ENCODE peak calls at places on chromosomes 11 and 22, in five cellular contexts. One of them, this sample, is unnamed.
A peak's percentile ranks its signal among the peaks of the same experiment; 100 is the strongest.

GRCh38 chr11:63375434-63375833 is 5.8 kb downstream of the SLC22A9 start:
- DNase-seq in mesenchymal stem cell: no peak
- DNase-seq in H9: no peak
- DNase-seq in neuronal stem cell: no peak
- DNase-seq in H1: no peak
- DNase-seq in this sample: no peak

GRCh38 chr11:22798890-22799289 is 30.7 kb downstream of the SVIP start:
- DNase-seq in mesenchymal stem cell: no peak
- DNase-seq in H9: no peak
- DNase-seq in neuronal stem cell: no peak
- DNase-seq in H1: no peak
- DNase-seq in this sample: no peak

GRCh38 chr11:68051191-68052136 is 12.6 kb downstream of the TCIRG1 start:
- DNase-seq in mesenchymal stem cell: no peak
- DNase-seq in H9: peak; percentile 59
- DNase-seq in neuronal stem cell: no peak
- DNase-seq in H1: peak; percentile 69
- DNase-seq in this sample: no peak

GRCh38 chr11:32140121-32140520 is 49.2 kb downstream of the RCN1 start:
- DNase-seq in mesenchymal stem cell: no peak
- DNase-seq in H9: no peak
- DNase-seq in neuronal stem cell: no peak
- DNase-seq in H1: no peak
- DNase-seq in this sample: no peak

GRCh38 chr11:2975594-2975993 is 16.5 kb downstream of the NAP1L4 start:
- DNase-seq in mesenchymal stem cell: peak; percentile 58
- DNase-seq in H9: peak; percentile 49
- DNase-seq in neuronal stem cell: no peak
- DNase-seq in H1: no peak
- DNase-seq in this sample: peak; percentile 53

GRCh38 chr11:117437041-117437790 is 109.6 kb downstream of the CEP164 start:
- DNase-seq in mesenchymal stem cell: no peak
- DNase-seq in H9: no peak
- DNase-seq in neuronal stem cell: no peak
- DNase-seq in H1: no peak
- DNase-seq in this sample: no peak

GRCh38 chr11:3055881-3056280 is 1.3 kb downstream of the CARS1 start:
- DNase-seq in mesenchymal stem cell: no peak
- DNase-seq in H9: no peak
- DNase-seq in neuronal stem cell: no peak
- DNase-seq in H1: no peak
- DNase-seq in this sample: no peak

GRCh38 chr11:72373163-72373562 is 61.2 kb downstream of the CLPB start:
- DNase-seq in mesenchymal stem cell: peak; percentile 56
- DNase-seq in H9: no peak
- DNase-seq in neuronal stem cell: no peak
- DNase-seq in H1: no peak
- DNase-seq in this sample: no peak

GRCh38 chr22:46124383-46125144 is 25.8 kb upstream of the PPARA start:
- DNase-seq in mesenchymal stem cell: no peak
- DNase-seq in H9: no peak
- DNase-seq in neuronal stem cell: no peak
- DNase-seq in H1: no peak
- DNase-seq in this sample: no peak

DNA sequence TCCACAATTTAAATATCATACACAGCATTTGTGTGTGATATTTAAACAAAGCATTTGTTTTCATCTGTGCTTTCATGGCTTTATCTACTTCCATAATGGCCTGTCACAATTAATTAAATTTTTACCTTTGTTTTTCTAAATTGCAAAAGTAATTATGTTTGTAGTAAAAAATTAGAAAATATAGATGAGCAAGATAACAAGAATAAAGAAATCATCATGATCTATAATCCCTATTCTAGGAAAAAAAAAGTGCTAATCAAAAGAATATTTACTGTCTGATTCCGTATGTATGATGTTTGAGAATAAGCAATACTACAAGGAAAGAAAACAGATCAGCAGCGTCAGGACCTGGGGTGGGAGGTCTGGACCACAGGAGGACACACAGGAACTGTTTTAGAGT is 149.9 kb downstream of the NCAM1 start:
- DNase-seq in mesenchymal stem cell: no peak
- DNase-seq in H9: no peak
- DNase-seq in neuronal stem cell: no peak
- DNase-seq in H1: no peak
- DNase-seq in this sample: no peak
- H2BK12ac ChIP-seq in mesenchymal stem cell: no peak overlapping the region
- H2BK12ac ChIP-seq in H9: no peak overlapping the region
- H2BK12ac ChIP-seq in neuronal stem cell: no peak overlapping the region
- H2BK12ac ChIP-seq in H1: no peak overlapping the region
- H2BK12ac ChIP-seq in this sample: no peak overlapping the region

GRCh38 chr11:17073370-17074027 is 4.0 kb downstream of the RPS13 start:
- DNase-seq in mesenchymal stem cell: no peak
- DNase-seq in H9: no peak
- DNase-seq in neuronal stem cell: no peak
- DNase-seq in H1: no peak
- DNase-seq in this sample: no peak
- H2BK12ac ChIP-seq in mesenchymal stem cell: no peak overlapping the region
- H2BK12ac ChIP-seq in H9: no peak overlapping the region
- H2BK12ac ChIP-seq in neuronal stem cell: no peak overlapping the region
- H2BK12ac ChIP-seq in H1: no peak overlapping the region
- H2BK12ac ChIP-seq in this sample: no peak overlapping the region

DNA sequence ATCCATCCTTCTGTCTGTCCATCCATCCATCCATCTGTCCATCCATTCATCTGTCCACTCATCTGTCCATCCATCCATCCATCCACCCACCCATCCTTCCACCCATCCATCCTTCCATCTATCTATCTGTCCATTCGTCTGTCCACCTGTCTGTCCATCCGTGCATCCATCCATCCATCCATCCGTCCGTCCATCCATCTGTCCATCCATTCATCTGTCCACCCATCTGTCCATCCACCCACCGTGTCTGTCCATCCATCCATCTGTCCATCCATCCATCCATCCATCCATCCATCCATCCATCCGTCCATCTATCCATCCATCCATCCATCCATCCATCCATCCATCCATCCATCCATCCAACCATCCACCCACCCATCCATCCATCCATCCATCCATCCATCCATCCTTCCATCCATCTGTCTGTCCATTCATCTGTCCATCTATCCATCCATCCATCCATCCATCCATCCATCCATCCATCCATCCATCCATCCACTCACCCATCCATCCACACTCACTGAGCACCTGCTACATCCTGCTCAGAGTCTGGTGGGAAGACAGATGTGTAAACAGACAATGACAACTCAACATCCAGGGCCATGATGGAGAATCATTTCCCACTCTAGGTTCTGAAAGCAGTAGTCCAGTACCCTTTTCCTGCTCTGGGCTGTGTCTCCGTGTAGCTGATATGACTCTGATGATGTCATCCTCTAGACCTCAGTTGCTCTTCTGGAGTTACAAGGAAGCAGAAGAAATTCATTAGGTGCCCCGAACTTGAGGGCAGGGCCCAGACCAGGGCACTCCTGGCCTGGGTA is 30.8 kb upstream of the MYEOV start:
- DNase-seq in mesenchymal stem cell: no peak
- DNase-seq in H9: no peak
- DNase-seq in neuronal stem cell: no peak
- DNase-seq in H1: no peak
- DNase-seq in this sample: no peak
- H2BK12ac ChIP-seq in mesenchymal stem cell: no peak overlapping the region
- H2BK12ac ChIP-seq in H9: no peak overlapping the region
- H2BK12ac ChIP-seq in neuronal stem cell: no peak overlapping the region
- H2BK12ac ChIP-seq in H1: no peak overlapping the region
- H2BK12ac ChIP-seq in this sample: no peak overlapping the region

GRCh38 chr11:89660234-89660633 is 49.9 kb upstream of the TRIM77 start:
- DNase-seq in mesenchymal stem cell: no peak
- DNase-seq in H9: no peak
- DNase-seq in neuronal stem cell: no peak
- DNase-seq in H1: no peak
- DNase-seq in this sample: no peak
- H2BK12ac ChIP-seq in mesenchymal stem cell: no peak overlapping the region
- H2BK12ac ChIP-seq in H9: no peak overlapping the region
- H2BK12ac ChIP-seq in neuronal stem cell: no peak overlapping the region
- H2BK12ac ChIP-seq in H1: no peak overlapping the region
- H2BK12ac ChIP-seq in this sample: no peak overlapping the region

DNA sequence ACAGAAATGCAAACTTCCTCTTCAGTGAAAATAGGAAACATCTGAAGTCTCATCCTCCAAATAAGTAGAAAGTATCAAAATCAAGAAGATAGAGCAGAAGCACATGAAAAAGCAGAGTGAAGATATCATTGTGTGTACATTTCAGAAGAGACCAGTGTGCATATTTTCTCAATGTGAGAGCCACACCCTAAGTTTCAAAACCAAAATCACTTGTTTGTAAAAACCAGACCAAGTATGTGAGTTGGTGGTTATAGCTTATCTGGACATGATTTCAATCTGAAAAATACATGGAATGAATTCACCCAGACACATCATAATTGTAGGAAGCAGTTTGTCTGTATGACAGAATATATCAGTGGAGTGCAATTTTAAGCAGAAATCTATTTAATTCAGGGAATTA is 536.0 kb downstream of the JRKL start:
- DNase-seq in mesenchymal stem cell: no peak
- DNase-seq in H9: no peak
- DNase-seq in neuronal stem cell: no peak
- DNase-seq in H1: no peak
- DNase-seq in this sample: no peak
- H2BK12ac ChIP-seq in mesenchymal stem cell: no peak overlapping the region
- H2BK12ac ChIP-seq in H9: no peak overlapping the region
- H2BK12ac ChIP-seq in neuronal stem cell: no peak overlapping the region
- H2BK12ac ChIP-seq in H1: no peak overlapping the region
- H2BK12ac ChIP-seq in this sample: no peak overlapping the region

DNA sequence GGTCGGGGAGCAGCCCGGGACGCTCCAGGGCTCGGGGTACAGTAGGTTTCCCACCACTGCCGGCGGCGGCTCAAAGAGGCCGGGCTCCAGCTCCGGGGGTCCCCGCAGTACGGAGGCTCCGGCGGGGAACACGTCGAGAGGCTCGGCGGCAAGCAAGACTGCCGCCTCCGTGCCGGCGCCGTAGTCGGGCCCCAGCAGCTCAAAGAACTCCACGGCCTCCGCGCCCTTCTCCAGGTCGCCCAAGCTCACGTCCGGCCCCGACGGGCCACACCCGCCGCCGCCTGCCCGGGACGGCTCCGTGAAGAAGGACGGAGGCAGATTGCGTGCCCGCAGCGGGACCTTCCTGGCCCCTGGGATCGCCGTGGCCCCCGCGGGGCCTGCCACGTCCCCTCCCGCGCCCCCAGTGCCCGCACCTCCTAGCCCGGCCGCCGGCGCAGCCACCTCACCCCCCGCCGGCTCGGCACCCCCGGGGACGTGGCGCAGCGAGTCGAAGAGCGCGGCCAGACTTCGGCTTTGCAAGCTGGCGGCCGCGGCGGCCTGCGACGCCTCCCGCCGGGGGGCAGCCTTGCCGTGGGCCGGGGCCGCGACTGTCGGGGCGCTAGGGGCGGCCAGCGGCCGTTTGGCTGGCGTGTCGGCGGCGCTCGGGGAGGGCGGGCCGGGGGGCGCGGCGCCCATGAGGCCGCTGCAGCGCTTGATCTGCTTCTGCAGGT is 775 bp downstream of the FAM181B start:
- DNase-seq in mesenchymal stem cell: no peak
- DNase-seq in H9: peak; percentile 31
- DNase-seq in neuronal stem cell: no peak
- DNase-seq in H1: peak; percentile 64
- DNase-seq in this sample: peak; percentile 12
- H2BK12ac ChIP-seq in mesenchymal stem cell: no peak overlapping the region
- H2BK12ac ChIP-seq in H9: no peak overlapping the region
- H2BK12ac ChIP-seq in neuronal stem cell: no peak overlapping the region
- H2BK12ac ChIP-seq in H1: peak overlapping the region; percentile 68
- H2BK12ac ChIP-seq in this sample: no peak overlapping the region

This sample was measured in trophoblast cell.